ENCODE peak calls at places on chromosomes 2 and 18, in four cellular contexts. N is HepG2, F is HEK293T, R is K562. J is an unnamed sample.

GRCh38 chr2:224142397-224143312 is 103.6 kb upstream of the SERPINE2 start:
- DNase-seq in R (no peak), N (no peak), F (no peak), J (no peak)

GRCh38 chr2:24971550-24972314 is at the start of gene DNAJC27:
- DNase-seq in R (peak; percentile 98), F (peak; percentile 97), N (peak; percentile 95), J (peak; percentile 93)

GRCh38 chr2:23583467-23583866 is 198.5 kb downstream of the KLHL29 start:
- DNase-seq in F (no peak), R (no peak), N (no peak), J (no peak)

GRCh38 chr2:70360661-70361316 is 58.9 kb upstream of the FAM136A start:
- DNase-seq in F (no peak), N (no peak), R (peak; percentile 23), J (no peak)

GRCh38 chr2:172038604-172039003 is 38.9 kb downstream of the METAP1D start:
- DNase-seq in F (peak; percentile 45), N (no peak), R (no peak), J (no peak)

GRCh38 chr2:201130524-201131186 is 14.7 kb downstream of the CFLAR start:
- DNase-seq in N (no peak), R (peak; percentile 69), F (no peak), J (no peak)

GRCh38 chr18:12656671-12657047 is 1.2 kb downstream of the SPIRE1 start:
- DNase-seq in N (no peak), F (no peak), R (peak; percentile 16), J (no peak)

GRCh38 chr2:174024524-174025270 is 59.5 kb upstream of the SP3 start:
- DNase-seq in F (no peak), R (no peak), N (no peak), J (no peak)

GRCh38 chr2:40719414-40719813 is 267.5 kb upstream of the SLC8A1 start:
- DNase-seq in N (no peak), R (no peak), F (no peak), J (no peak)

GRCh38 chr2:170332676-170333402 is 154.9 kb downstream of the MYO3B start:
- DNase-seq in F (no peak), N (no peak), R (no peak), J (no peak)

GRCh38 chr2:230542751-230543150 is 126.8 kb downstream of the SP100 start:
- DNase-seq in N (no peak), F (no peak), R (no peak), J (no peak)

GRCh38 chr2:129641371-129641770 is 338.1 kb upstream of the RAB6C start:
- DNase-seq in R (no peak), F (no peak), N (no peak), J (no peak)

GRCh38 chr2:545228-545627 is 132.0 kb downstream of the TMEM18 start:
- DNase-seq in F (no peak), R (no peak), N (no peak), J (no peak)

GRCh38 chr18:60623331-60623730 is 250.8 kb upstream of the MC4R start:
- DNase-seq in N (no peak), R (no peak), F (no peak), J (no peak)

GRCh38 chr2:158317642-158318041 is 138.9 kb downstream of the CCDC148 start:
- DNase-seq in R (peak; percentile 39), N (no peak), F (no peak), J (no peak)
- TF ChIP-seq FOXK2 in R (no peak), N (no peak), F (no peak), J (no peak)

GRCh38 chr18:8988262-8988871 is 114.1 kb upstream of the NDUFV2 start:
- DNase-seq in F (peak; percentile 61), R (peak; percentile 84), N (peak; percentile 46), J (no peak)
- TF ChIP-seq FOXK2 in F (no peak), R (no peak), N (no peak), J (no peak)

GRCh38 chr18:71374294-71374693 is 1085.4 kb downstream of the SOCS6 start:
- DNase-seq in F (no peak), R (no peak), N (no peak), J (no peak)

GRCh38 chr18:71370095-71370494 is 1081.2 kb downstream of the SOCS6 start:
- DNase-seq in N (no peak), F (no peak), R (no peak), J (no peak)

GRCh38 chr18:71371951-71372605 is 1083.2 kb downstream of the SOCS6 start:
- DNase-seq in N (no peak), F (no peak), R (no peak), J (no peak)
- TF ChIP-seq FOXK2 in N (no peak), F (no peak), R (no peak), J (no peak)

DNA sequence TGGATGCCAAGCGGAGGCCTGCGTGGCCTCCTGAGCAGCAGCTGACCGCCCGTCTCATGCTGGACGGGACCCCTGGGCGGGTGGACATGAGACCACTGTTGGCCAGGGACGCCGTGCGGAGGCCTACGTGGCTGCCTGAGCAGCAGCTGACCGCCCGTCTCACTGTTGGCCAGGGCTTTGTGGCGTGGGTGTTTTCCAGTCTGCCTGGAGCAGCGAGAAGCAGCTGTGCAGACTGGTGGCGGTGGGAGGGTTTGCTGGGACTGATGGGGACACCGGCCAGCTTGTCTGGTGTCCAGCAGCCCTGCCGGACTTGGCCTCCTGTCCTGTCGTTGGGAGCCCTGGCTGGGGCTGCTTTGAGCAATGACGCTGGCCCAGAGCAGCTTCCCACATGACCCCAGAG is 5.8 kb upstream of the D2HGDH start:
- DNase-seq in N (no peak), F (no peak), R (no peak), J (no peak)
- TF ChIP-seq FOXK2 in N (no peak), F (no peak), R (no peak), J (no peak)

GRCh38 chr2:237297421-237298155 is 116.4 kb downstream of the COL6A3 start:
- DNase-seq in F (no peak), R (no peak), N (peak; percentile 82), J (no peak)
- TF ChIP-seq FOXK2 in F (no peak), R (no peak), N (no peak), J (no peak)

GRCh38 chr2:161136696-161137324 is 23.4 kb upstream of the TANK start:
- DNase-seq in N (no peak), R (peak; percentile 25), F (no peak), J (peak; percentile 87)

GRCh38 chr2:161134547-161135518 is 25.4 kb upstream of the TANK start:
- DNase-seq in R (no peak), F (no peak), N (peak; percentile 66), J (no peak)

GRCh38 chr2:161133366-161133765 is 26.9 kb upstream of the TANK start:
- DNase-seq in N (no peak), F (no peak), R (no peak), J (no peak)

GRCh38 chr2:161138429-161138828 is 21.8 kb upstream of the TANK start:
- DNase-seq in N (no peak), F (no peak), R (no peak), J (no peak)

DNA sequence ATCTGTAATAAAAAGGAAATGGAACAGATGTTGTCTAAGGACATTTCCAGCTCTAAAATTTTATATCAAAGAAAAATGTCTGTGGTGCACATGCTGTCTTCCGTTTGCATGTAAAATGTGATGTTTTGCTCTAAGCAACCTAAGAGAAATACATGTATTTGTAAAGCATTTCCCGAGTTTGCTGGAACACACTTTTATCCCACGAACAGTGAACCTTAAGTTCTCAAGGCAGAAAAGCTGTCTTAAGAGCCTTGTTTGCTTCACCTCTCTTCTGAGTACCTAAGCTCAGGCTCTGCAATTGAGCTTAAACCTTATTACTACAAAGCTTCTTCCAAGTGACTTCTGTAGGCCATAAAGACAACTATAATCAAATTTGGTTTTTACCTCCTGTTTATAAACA is 24.0 kb upstream of the TANK start:
- DNase-seq in F (no peak), R (no peak), N (no peak), J (no peak)
- TF ChIP-seq FOXK2 in F (no peak), R (no peak), N (no peak), J (no peak)

DNA sequence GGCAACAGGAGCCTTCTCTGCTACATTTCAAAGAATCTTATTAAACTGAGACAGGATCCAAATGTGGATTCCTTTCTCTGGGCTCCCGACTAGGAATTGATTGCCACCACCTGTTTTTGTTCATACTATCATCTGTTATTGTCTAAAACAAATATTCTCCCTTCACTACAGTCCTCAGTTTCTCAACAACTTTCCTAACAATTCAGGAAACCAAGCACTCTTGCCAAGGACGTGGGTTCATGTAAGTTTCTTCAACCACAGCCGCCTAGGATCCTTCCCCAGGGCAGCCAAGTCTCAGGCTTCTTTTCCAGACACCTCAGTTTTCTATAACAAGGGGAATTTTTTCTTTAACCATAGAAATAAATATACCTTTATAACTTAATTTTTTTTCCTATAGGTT is 39.5 kb upstream of the AGPS start:
- DNase-seq in R (no peak), N (no peak), F (no peak), J (no peak)
- TF ChIP-seq FOXK2 in R (no peak), N (no peak), F (no peak), J (no peak)

GRCh38 chr2:167675906-167676305 is 571.5 kb downstream of the STK39 start:
- DNase-seq in R (no peak), N (no peak), F (no peak), J (no peak)

GRCh38 chr2:167670588-167670987 is 576.8 kb downstream of the STK39 start:
- DNase-seq in N (no peak), R (no peak), F (no peak), J (no peak)
- TF ChIP-seq FOXK2 in N (no peak), R (no peak), F (no peak), J (no peak)